ENCODE peak calls at places on chromosomes 5 and 9, in eight cellular contexts. Y is psoas muscle, K is HFFc6, S is astrocyte of the spinal cord, A is uterus, U is fibroblast of the aortic adventitia, I is GM23338, J is hepatocyte. V is an unnamed sample.
A peak's percentile ranks its signal among the peaks of the same experiment; 100 is the strongest.

GRCh38 chr5:16179511-16179935 is at the start of gene MARCHF11:
- DNase-seq in Y (no peak), K (no peak), S (no peak), A (no peak), U (no peak), I (peak; percentile 61), J (peak; percentile 36), V (no peak)

GRCh38 chr5:90878549-90879196 is 320.1 kb downstream of the ADGRV1 start:
- DNase-seq in Y (no peak), K (no peak), S (peak; percentile 60), A (no peak), U (peak; percentile 36), I (no peak), J (peak; percentile 47), V (peak; percentile 23)

GRCh38 chr9:127455299-127455992 is 4.1 kb downstream of the LRSAM1 start:
- DNase-seq in Y (peak; percentile 44), K (no peak), S (no peak), A (no peak), U (peak; percentile 13), I (no peak), J (no peak), V (peak; percentile 32)

GRCh38 chr9:32954642-32955041 is 46.8 kb downstream of the APTX start:
- DNase-seq in Y (no peak), K (peak; percentile 34), S (peak; percentile 56), A (no peak), U (peak; percentile 82), I (no peak), J (no peak), V (peak; percentile 20)

GRCh38 chr5:10400834-10401233 is 40.8 kb upstream of the ROPN1L start:
- DNase-seq in Y (no peak), K (no peak), S (no peak), A (peak; percentile 28), U (peak; percentile 75), I (no peak), J (no peak), V (peak; percentile 76)

GRCh38 chr5:151686673-151687378 is at the start of gene SPARC:
- DNase-seq in Y (peak; percentile 89), K (peak; percentile 95), S (peak; percentile 94), A (peak; percentile 92), U (peak; percentile 96), I (peak; percentile 94), J (peak; percentile 91), V (peak; percentile 60)

GRCh38 chr5:2505217-2505616 is 246.3 kb downstream of the IRX2 start:
- DNase-seq in Y (no peak), K (no peak), S (no peak), A (no peak), U (no peak), I (peak; percentile 21), J (no peak), V (no peak)

GRCh38 chr5:57482671-57483106 is at the start of gene ACTBL2:
- DNase-seq in Y (no peak), K (peak; percentile 59), S (peak; percentile 83), A (no peak), U (peak; percentile 62), I (no peak), J (peak; percentile 28), V (peak; percentile 74)

GRCh38 chr5:86968311-86968753 is 299.4 kb upstream of the RASA1 start:
- DNase-seq in Y (peak; percentile 10), K (peak; percentile 71), S (peak; percentile 89), A (no peak), U (peak; percentile 78), I (peak; percentile 72), J (peak; percentile 51), V (peak; percentile 44)

GRCh38 chr9:116605904-116606341 is 81.2 kb upstream of the TRIM32 start:
- DNase-seq in Y (peak; percentile 38), K (no peak), S (no peak), A (peak; percentile 87), U (peak; percentile 82), I (peak; percentile 34), J (no peak), V (no peak)

GRCh38 chr5:111224561-111224989 is 391 bp downstream of the CAMK4 start:
- DNase-seq in Y (no peak), K (no peak), S (no peak), A (no peak), U (no peak), I (no peak), J (no peak), V (no peak)

GRCh38 chr9:115300116-115300515 is 182.2 kb upstream of the TNC start:
- DNase-seq in Y (no peak), K (no peak), S (no peak), A (no peak), U (no peak), I (no peak), J (no peak), V (no peak)

GRCh38 chr9:93464876-93465275 is 11.5 kb upstream of the FAM120AOS start:
- DNase-seq in Y (no peak), K (no peak), S (no peak), A (no peak), U (no peak), I (peak; percentile 57), J (no peak), V (no peak)

GRCh38 chr9:113988385-113988784 is 89.7 kb downstream of the AMBP start:
- DNase-seq in Y (peak; percentile 26), K (no peak), S (no peak), A (no peak), U (no peak), I (no peak), J (no peak), V (no peak)

GRCh38 chr5:90983148-90983547 is 400.0 kb downstream of the ARRDC3 start:
- DNase-seq in Y (no peak), K (no peak), S (peak; percentile 68), A (no peak), U (peak; percentile 82), I (no peak), J (peak; percentile 34), V (peak; percentile 77)

GRCh38 chr9:38136386-38136785 is 67.4 kb upstream of the SHB start:
- DNase-seq in Y (no peak), K (no peak), S (no peak), A (no peak), U (no peak), I (no peak), J (no peak), V (no peak)

GRCh38 chr5:113123563-113123962 is 147.0 kb downstream of the DCP2 start:
- DNase-seq in Y (no peak), K (no peak), S (peak; percentile 5), A (no peak), U (no peak), I (peak; percentile 69), J (peak; percentile 44), V (peak; percentile 31)

DNA sequence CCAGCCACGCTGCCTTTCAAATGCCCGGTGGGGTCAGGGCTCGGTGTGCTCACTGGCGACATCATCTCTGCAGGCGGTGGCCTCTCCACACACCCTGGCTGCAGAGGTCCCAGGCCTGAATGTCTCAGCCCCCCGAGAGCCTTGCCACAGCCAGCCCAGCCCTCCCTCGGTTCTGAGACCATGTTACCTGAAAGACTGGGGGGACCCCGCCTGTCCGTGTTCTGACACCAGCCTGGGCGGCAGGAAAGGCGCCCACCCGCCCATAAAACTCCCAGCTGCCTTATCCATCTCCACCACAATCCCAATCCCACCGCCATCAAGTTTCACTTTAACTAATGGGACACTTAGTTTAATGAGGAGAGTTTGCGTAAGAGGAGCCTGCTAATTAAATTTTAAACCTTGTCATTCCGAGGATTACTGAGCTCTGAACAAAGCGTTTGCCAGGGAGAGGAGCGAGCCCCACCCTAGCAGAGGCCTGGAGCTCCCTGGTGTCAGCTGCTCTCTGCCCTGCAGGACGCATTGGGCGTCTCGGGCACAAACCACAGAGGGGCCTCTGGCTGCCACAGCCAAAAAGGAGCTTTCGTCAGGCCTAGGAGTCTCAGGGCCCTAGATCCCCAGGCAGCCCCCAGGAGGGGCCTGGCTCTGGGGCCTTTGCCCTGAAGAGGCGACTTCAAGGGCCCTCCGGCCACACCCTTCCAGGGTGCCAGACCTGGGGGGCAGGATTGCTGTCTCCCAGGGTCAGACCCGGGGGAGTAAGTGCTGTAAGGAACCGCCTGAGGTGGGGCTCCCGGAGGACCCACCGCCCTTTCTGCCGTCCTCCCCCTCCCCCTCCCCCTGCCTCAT is 15.3 kb downstream of the LHX3 start:
- DNase-seq in Y (no peak), K (no peak), S (no peak), A (no peak), U (no peak), I (peak; percentile 23), J (no peak), V (no peak)
- TF ChIP-seq CTCF in Y (no peak), K (no peak), S (no peak), A (no peak), U (no peak), I (no peak), J (no peak), V (no peak)

GRCh38 chr5:139711067-139711851 is 63.1 kb downstream of the CXXC5 start:
- DNase-seq in Y (peak; percentile 47), K (no peak), S (peak; percentile 45), A (no peak), U (peak; percentile 27), I (peak; percentile 81), J (peak; percentile 55), V (peak; percentile 36)
- TF ChIP-seq CTCF in Y (peak; percentile 4), K (peak; percentile 52), S (peak; percentile 51), A (no peak), U (peak; percentile 19), I (peak; percentile 67), J (peak; percentile 25), V (peak; percentile 9)

GRCh38 chr9:99918134-99918533 is 11.7 kb downstream of the STX17 start:
- DNase-seq in Y (no peak), K (no peak), S (no peak), A (no peak), U (no peak), I (no peak), J (no peak), V (no peak)

GRCh38 chr9:99921875-99922710 is 15.6 kb downstream of the STX17 start:
- DNase-seq in Y (no peak), K (no peak), S (no peak), A (no peak), U (no peak), I (no peak), J (no peak), V (no peak)

GRCh38 chr9:99911600-99911999 is 5.1 kb downstream of the STX17 start:
- DNase-seq in Y (no peak), K (no peak), S (no peak), A (no peak), U (no peak), I (no peak), J (no peak), V (no peak)

GRCh38 chr9:99919930-99920329 is 13.5 kb downstream of the STX17 start:
- DNase-seq in Y (no peak), K (no peak), S (no peak), A (no peak), U (no peak), I (peak; percentile 49), J (no peak), V (no peak)

GRCh38 chr9:99916650-99917049 is 10.2 kb downstream of the STX17 start:
- DNase-seq in Y (no peak), K (no peak), S (no peak), A (no peak), U (no peak), I (no peak), J (no peak), V (no peak)
- TF ChIP-seq CTCF in Y (no peak), K (no peak), S (no peak), A (no peak), U (no peak), I (no peak), J (no peak), V (no peak)

DNA sequence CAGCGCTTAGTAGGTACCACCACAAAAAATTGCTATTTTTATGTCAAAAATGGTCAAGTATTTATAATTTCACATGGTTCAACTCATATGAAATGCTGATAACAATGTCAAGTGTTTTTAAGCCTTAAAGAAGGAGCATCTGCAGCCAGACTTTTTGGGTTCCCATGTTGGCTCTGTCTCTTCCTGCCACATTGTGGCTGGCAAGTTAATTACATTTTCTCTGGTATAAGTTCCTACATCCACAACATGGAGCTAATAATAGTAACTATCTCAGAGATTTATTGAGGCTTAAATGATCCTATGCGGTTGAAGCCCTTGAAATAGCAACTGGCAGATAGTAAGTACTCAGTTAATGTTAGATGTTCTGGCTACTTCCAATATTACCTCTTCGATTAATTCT is 5.4 kb downstream of the ATP10B start:
- DNase-seq in Y (no peak), K (no peak), S (no peak), A (no peak), U (no peak), I (no peak), J (no peak), V (no peak)
- TF ChIP-seq CTCF in Y (no peak), K (no peak), S (no peak), A (no peak), U (no peak), I (peak; percentile 22), J (no peak), V (no peak)